ENCODE peak calls at places on chromosomes 16 and 17, in seven cellular contexts. One of them, this sample, is unnamed.
A peak's percentile ranks its signal among the peaks of the same experiment; 100 is the strongest.

GRCh38 chr16:11251525-11252481 is 4.2 kb downstream of the SOCS1 start:
- DNase-seq in HCT116: no peak
- DNase-seq in AG10803: peak; percentile 61
- DNase-seq in AG04449: peak; percentile 52
- DNase-seq in neural progenitor cell: no peak
- DNase-seq in GM12864: no peak
- DNase-seq in body of pancreas: no peak
- DNase-seq in this sample: peak; percentile 33

GRCh38 chr16:50265260-50265659 is 1.1 kb upstream of the ADCY7 start:
- DNase-seq in HCT116: peak; percentile 33
- DNase-seq in AG10803: no peak
- DNase-seq in AG04449: no peak
- DNase-seq in neural progenitor cell: no peak
- DNase-seq in GM12864: no peak
- DNase-seq in body of pancreas: peak; percentile 67
- DNase-seq in this sample: no peak

GRCh38 chr16:80894091-80894490 is 89.7 kb upstream of the CDYL2 start:
- DNase-seq in HCT116: no peak
- DNase-seq in AG10803: no peak
- DNase-seq in AG04449: no peak
- DNase-seq in neural progenitor cell: no peak
- DNase-seq in GM12864: no peak
- DNase-seq in body of pancreas: no peak
- DNase-seq in this sample: no peak

GRCh38 chr16:78275420-78275819 is 176.0 kb downstream of the WWOX start:
- DNase-seq in HCT116: no peak
- DNase-seq in AG10803: no peak
- DNase-seq in AG04449: no peak
- DNase-seq in neural progenitor cell: peak; percentile 26
- DNase-seq in GM12864: no peak
- DNase-seq in body of pancreas: no peak
- DNase-seq in this sample: no peak

GRCh38 chr16:74877706-74878105 is 103.1 kb upstream of the FA2H start:
- DNase-seq in HCT116: no peak
- DNase-seq in AG10803: no peak
- DNase-seq in AG04449: no peak
- DNase-seq in neural progenitor cell: no peak
- DNase-seq in GM12864: no peak
- DNase-seq in body of pancreas: no peak
- DNase-seq in this sample: no peak

GRCh38 chr16:3590736-3591435 is 13.7 kb upstream of the NLRC3 start:
- DNase-seq in HCT116: no peak
- DNase-seq in AG10803: no peak
- DNase-seq in AG04449: no peak
- DNase-seq in neural progenitor cell: no peak
- DNase-seq in GM12864: no peak
- DNase-seq in body of pancreas: no peak
- DNase-seq in this sample: no peak

GRCh38 chr16:79792952-79793351 is 192.4 kb upstream of the MAF start:
- DNase-seq in HCT116: no peak
- DNase-seq in AG10803: no peak
- DNase-seq in AG04449: no peak
- DNase-seq in neural progenitor cell: no peak
- DNase-seq in GM12864: no peak
- DNase-seq in body of pancreas: peak; percentile 20
- DNase-seq in this sample: no peak

GRCh38 chr16:87363771-87364476 is 19.7 kb downstream of the FBXO31 start:
- DNase-seq in HCT116: no peak
- DNase-seq in AG10803: no peak
- DNase-seq in AG04449: no peak
- DNase-seq in neural progenitor cell: no peak
- DNase-seq in GM12864: no peak
- DNase-seq in body of pancreas: peak; percentile 32
- DNase-seq in this sample: peak; percentile 61

GRCh38 chr17:78394209-78394608 is 15.8 kb downstream of the PGS1 start:
- DNase-seq in HCT116: no peak
- DNase-seq in AG10803: no peak
- DNase-seq in AG04449: no peak
- DNase-seq in neural progenitor cell: no peak
- DNase-seq in GM12864: no peak
- DNase-seq in body of pancreas: no peak
- DNase-seq in this sample: no peak

GRCh38 chr16:80671281-80671849 is 130.6 kb downstream of the DYNLRB2 start:
- DNase-seq in HCT116: no peak
- DNase-seq in AG10803: no peak
- DNase-seq in AG04449: no peak
- DNase-seq in neural progenitor cell: no peak
- DNase-seq in GM12864: peak; percentile 42
- DNase-seq in body of pancreas: no peak
- DNase-seq in this sample: no peak

GRCh38 chr17:81480140-81480917 is 32.3 kb downstream of the ACTG1 start:
- DNase-seq in HCT116: no peak
- DNase-seq in AG10803: peak; percentile 70
- DNase-seq in AG04449: peak; percentile 23
- DNase-seq in neural progenitor cell: no peak
- DNase-seq in GM12864: no peak
- DNase-seq in body of pancreas: peak; percentile 43
- DNase-seq in this sample: peak; percentile 81

GRCh38 chr17:44965491-44966234 is 2.4 kb downstream of the C1QL1 start:
- DNase-seq in HCT116: no peak
- DNase-seq in AG10803: no peak
- DNase-seq in AG04449: no peak
- DNase-seq in neural progenitor cell: no peak
- DNase-seq in GM12864: no peak
- DNase-seq in body of pancreas: no peak
- DNase-seq in this sample: no peak

GRCh38 chr17:1031711-1032110 is 34.8 kb downstream of the TIMM22 start:
- DNase-seq in HCT116: no peak
- DNase-seq in AG10803: peak; percentile 26
- DNase-seq in AG04449: no peak
- DNase-seq in neural progenitor cell: peak; percentile 83
- DNase-seq in GM12864: no peak
- DNase-seq in body of pancreas: no peak
- DNase-seq in this sample: peak; percentile 36

GRCh38 chr17:82892869-82893565 is 53.2 kb upstream of the ZNF750 start:
- DNase-seq in HCT116: no peak
- DNase-seq in AG10803: no peak
- DNase-seq in AG04449: no peak
- DNase-seq in neural progenitor cell: no peak
- DNase-seq in GM12864: no peak
- DNase-seq in body of pancreas: peak; percentile 53
- DNase-seq in this sample: no peak

DNA sequence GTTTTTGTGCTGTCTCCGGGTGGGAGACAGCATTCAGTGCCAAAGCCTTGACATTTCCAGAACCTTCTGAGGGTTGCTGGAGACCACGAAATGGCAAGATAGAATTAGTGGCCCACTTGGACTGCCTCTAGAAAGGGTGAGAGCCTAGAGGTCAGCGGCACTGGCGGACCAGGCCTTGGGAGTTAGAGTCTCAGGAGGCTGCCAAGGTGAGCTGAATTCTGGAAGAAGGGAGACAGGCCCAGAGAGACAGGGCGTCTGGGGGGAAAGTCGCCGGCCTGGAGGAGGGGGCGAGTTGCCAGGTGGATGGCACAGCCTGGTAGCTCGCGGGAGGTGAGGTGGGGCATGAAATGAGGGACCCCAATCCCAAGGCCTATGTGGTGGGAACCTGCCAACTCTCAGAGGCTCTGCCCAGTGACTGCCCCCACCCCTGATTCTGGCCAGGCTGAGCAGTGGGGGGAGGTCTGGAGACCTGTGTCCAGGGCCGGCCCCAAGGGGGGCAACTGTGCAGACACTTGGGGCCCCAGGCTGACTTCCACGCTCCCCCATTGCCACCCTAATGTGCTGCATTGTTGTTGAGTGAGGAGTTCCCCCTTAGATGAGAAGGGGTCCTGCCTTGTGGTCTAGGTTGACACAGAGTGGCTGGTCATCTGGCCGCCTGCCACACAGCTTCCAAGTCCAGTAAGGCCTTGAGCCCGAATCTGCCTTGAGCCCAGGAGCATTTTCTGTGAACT is 211.1 kb upstream of the CIBAR2 start:
- DNase-seq in HCT116: no peak
- DNase-seq in AG10803: no peak
- DNase-seq in AG04449: no peak
- DNase-seq in neural progenitor cell: no peak
- DNase-seq in GM12864: no peak
- DNase-seq in body of pancreas: no peak
- DNase-seq in this sample: no peak
- TF ChIP-seq CTCF in HCT116: no peak
- TF ChIP-seq CTCF in AG10803: no peak
- TF ChIP-seq CTCF in AG04449: no peak
- TF ChIP-seq CTCF in neural progenitor cell: no peak
- TF ChIP-seq CTCF in GM12864: no peak
- TF ChIP-seq CTCF in body of pancreas: no peak
- TF ChIP-seq CTCF in this sample: no peak

GRCh38 chr17:35875439-35876139 is 4.6 kb downstream of the CCL5 start:
- DNase-seq in HCT116: no peak
- DNase-seq in AG10803: no peak
- DNase-seq in AG04449: no peak
- DNase-seq in neural progenitor cell: no peak
- DNase-seq in GM12864: no peak
- DNase-seq in body of pancreas: no peak
- DNase-seq in this sample: no peak

GRCh38 chr17:35877345-35878029 is 2.7 kb downstream of the CCL5 start:
- DNase-seq in HCT116: no peak
- DNase-seq in AG10803: no peak
- DNase-seq in AG04449: no peak
- DNase-seq in neural progenitor cell: no peak
- DNase-seq in GM12864: no peak
- DNase-seq in body of pancreas: no peak
- DNase-seq in this sample: no peak

GRCh38 chr17:35878361-35878760 is 1.8 kb downstream of the CCL5 start:
- DNase-seq in HCT116: no peak
- DNase-seq in AG10803: no peak
- DNase-seq in AG04449: no peak
- DNase-seq in neural progenitor cell: no peak
- DNase-seq in GM12864: no peak
- DNase-seq in body of pancreas: no peak
- DNase-seq in this sample: no peak

GRCh38 chr17:35879748-35880654 is at the start of gene CCL5:
- DNase-seq in HCT116: no peak
- DNase-seq in AG10803: no peak
- DNase-seq in AG04449: no peak
- DNase-seq in neural progenitor cell: no peak
- DNase-seq in GM12864: peak; percentile 79
- DNase-seq in body of pancreas: no peak
- DNase-seq in this sample: no peak
- H3K4me3 ChIP-seq in HCT116: no peak within 1 kb of the TSS
- H3K4me3 ChIP-seq in AG10803: no peak within 1 kb of the TSS
- H3K4me3 ChIP-seq in AG04449: no peak within 1 kb of the TSS
- H3K4me3 ChIP-seq in neural progenitor cell: no peak within 1 kb of the TSS
- H3K4me3 ChIP-seq in GM12864: peak within 1 kb of the TSS; percentile 42
- H3K4me3 ChIP-seq in body of pancreas: no peak within 1 kb of the TSS
- H3K4me3 ChIP-seq in this sample: no peak within 1 kb of the TSS

GRCh38 chr16:28923231-28923587 is 1.8 kb downstream of the RABEP2 start:
- DNase-seq in HCT116: no peak
- DNase-seq in AG10803: no peak
- DNase-seq in AG04449: no peak
- DNase-seq in neural progenitor cell: no peak
- DNase-seq in GM12864: no peak
- DNase-seq in body of pancreas: no peak
- DNase-seq in this sample: no peak

GRCh38 chr16:28924762-28925385 is at the start of gene RABEP2:
- DNase-seq in HCT116: peak; percentile 92
- DNase-seq in AG10803: peak; percentile 81
- DNase-seq in AG04449: no peak
- DNase-seq in neural progenitor cell: peak; percentile 96
- DNase-seq in GM12864: peak; percentile 66
- DNase-seq in body of pancreas: peak; percentile 99
- DNase-seq in this sample: peak; percentile 83

GRCh38 chr16:28923652-28924398 is 1.2 kb downstream of the RABEP2 start:
- DNase-seq in HCT116: no peak
- DNase-seq in AG10803: no peak
- DNase-seq in AG04449: no peak
- DNase-seq in neural progenitor cell: no peak
- DNase-seq in GM12864: peak; percentile 88
- DNase-seq in body of pancreas: peak; percentile 27
- DNase-seq in this sample: no peak

GRCh38 chr16:28925386-28926228 is 569 bp upstream of the RABEP2 start:
- DNase-seq in HCT116: peak; percentile 54
- DNase-seq in AG10803: peak; percentile 83
- DNase-seq in AG04449: peak; percentile 17
- DNase-seq in neural progenitor cell: peak; percentile 91
- DNase-seq in GM12864: peak; percentile 73
- DNase-seq in body of pancreas: peak; percentile 69
- DNase-seq in this sample: peak; percentile 84

DNA sequence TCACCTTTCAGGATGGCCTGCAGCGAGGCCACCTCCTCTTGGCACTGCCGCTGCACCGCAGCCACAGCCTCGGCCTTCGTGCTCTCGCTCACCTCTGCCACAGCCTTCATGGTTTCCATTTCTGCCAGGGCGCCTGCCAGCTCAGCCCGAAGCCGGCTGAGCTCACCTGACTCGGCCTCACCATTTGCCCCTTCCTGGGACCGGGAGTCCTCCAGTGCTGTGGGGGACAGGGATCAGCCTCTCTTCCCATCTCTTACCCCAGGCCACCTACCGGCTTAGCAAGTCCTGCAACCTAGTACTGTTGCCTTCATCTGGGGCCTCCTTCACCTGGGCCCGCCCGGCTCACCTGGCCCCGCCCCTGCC is 658 bp downstream of the RABEP2 start:
- DNase-seq in HCT116: no peak
- DNase-seq in AG10803: no peak
- DNase-seq in AG04449: no peak
- DNase-seq in neural progenitor cell: no peak
- DNase-seq in GM12864: no peak
- DNase-seq in body of pancreas: no peak
- DNase-seq in this sample: no peak
- TF ChIP-seq CTCF in HCT116: peak; percentile 26
- TF ChIP-seq CTCF in AG10803: no peak
- TF ChIP-seq CTCF in AG04449: no peak
- TF ChIP-seq CTCF in neural progenitor cell: no peak
- TF ChIP-seq CTCF in GM12864: peak; percentile 24
- TF ChIP-seq CTCF in body of pancreas: peak; percentile 20
- TF ChIP-seq CTCF in this sample: no peak

DNA sequence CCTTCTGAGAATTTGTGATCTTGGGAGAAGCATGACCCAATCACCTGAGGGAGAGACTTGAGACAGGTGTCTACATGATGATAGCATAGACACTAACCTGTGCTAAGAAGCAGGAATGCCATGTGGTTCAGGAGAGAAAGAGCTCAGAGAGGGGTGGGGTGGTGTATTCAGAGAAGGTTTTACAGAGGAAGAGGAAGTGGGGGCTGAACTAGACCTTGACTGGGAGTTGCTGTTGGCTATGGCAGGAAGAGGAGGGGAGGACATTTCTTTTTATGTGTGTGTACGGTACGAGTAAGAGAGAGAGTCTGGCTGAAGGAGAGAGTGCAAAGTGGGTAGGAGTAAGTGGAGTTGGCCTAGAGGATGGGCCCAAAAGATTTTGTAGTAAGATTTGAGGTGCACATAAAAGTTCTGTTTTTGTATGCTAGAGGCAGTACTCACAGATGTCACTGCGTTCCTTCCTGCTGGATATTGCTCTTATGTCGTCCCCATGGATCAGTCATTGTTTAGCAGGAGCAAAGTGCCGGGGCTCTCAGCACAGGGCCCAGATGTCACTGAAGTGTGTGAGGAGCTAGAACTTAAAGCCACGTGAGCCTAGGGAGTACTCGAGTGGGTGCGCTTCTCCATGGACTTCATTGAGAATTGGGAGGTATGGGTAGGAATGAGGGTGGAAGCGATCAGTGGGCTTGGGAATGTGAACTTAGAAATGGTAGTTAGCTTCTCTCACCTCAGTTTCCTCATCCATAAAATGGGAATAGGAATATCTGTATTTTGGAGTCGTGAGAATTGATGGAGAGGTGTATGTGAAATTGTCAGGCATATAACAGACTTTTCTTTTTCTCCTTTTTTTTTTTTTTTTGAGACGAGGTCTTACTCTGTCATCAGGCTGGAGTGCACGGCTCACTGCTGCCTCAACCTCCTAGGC is 22.1 kb downstream of the SLC7A6 start:
- DNase-seq in HCT116: no peak
- DNase-seq in AG10803: no peak
- DNase-seq in AG04449: no peak
- DNase-seq in neural progenitor cell: no peak
- DNase-seq in GM12864: peak; percentile 59
- DNase-seq in body of pancreas: no peak
- DNase-seq in this sample: no peak
- H3K4me3 ChIP-seq in HCT116: no peak overlapping the region
- H3K4me3 ChIP-seq in AG10803: no peak overlapping the region
- H3K4me3 ChIP-seq in AG04449: no peak overlapping the region
- H3K4me3 ChIP-seq in neural progenitor cell: no peak overlapping the region
- H3K4me3 ChIP-seq in GM12864: no peak overlapping the region
- H3K4me3 ChIP-seq in body of pancreas: no peak overlapping the region
- H3K4me3 ChIP-seq in this sample: no peak overlapping the region

This sample was measured in fibroblast of the aortic adventitia.